ENCODE peak calls at places on chromosomes 3 and 15, in four cellular contexts. One of them, this sample, is unnamed.

GRCh38 chr3:172125053-172125452 is 85.7 kb downstream of the FNDC3B start:
- DNase-seq in neural crest cell: no peak
- DNase-seq in ureter: no peak
- DNase-seq in HL-60: no peak
- DNase-seq in this sample: no peak

GRCh38 chr3:101509811-101510210 is 3.2 kb downstream of the SENP7 start:
- DNase-seq in HL-60: no peak
- DNase-seq in ureter: no peak
- DNase-seq in neural crest cell: no peak
- DNase-seq in this sample: no peak

GRCh38 chr3:171206283-171206682 is 179.8 kb upstream of the SLC2A2 start:
- DNase-seq in neural crest cell: no peak
- DNase-seq in ureter: no peak
- DNase-seq in HL-60: no peak
- DNase-seq in this sample: no peak

GRCh38 chr15:88635343-88635742 is 3.5 kb upstream of the ISG20 start:
- DNase-seq in ureter: no peak
- DNase-seq in neural crest cell: no peak
- DNase-seq in HL-60: no peak
- DNase-seq in this sample: no peak

GRCh38 chr15:35308802-35309201 is 223.7 kb upstream of the NANOGP8 start:
- DNase-seq in neural crest cell: no peak
- DNase-seq in HL-60: no peak
- DNase-seq in ureter: no peak
- DNase-seq in this sample: no peak

GRCh38 chr15:87961851-87962816 is 294.4 kb downstream of the NTRK3 start:
- DNase-seq in HL-60: no peak
- DNase-seq in neural crest cell: no peak
- DNase-seq in ureter: no peak
- DNase-seq in this sample: peak

GRCh38 chr15:74227968-74228722 is 8.0 kb upstream of the CCDC33 start:
- DNase-seq in neural crest cell: no peak
- DNase-seq in ureter: peak
- DNase-seq in HL-60: no peak
- DNase-seq in this sample: no peak

GRCh38 chr3:114899186-114899931 is 247.7 kb downstream of the ZBTB20 start:
- DNase-seq in HL-60: no peak
- DNase-seq in ureter: no peak
- DNase-seq in neural crest cell: no peak
- DNase-seq in this sample: no peak

GRCh38 chr15:67120839-67121540 is 55.6 kb downstream of the SMAD3 start:
- DNase-seq in neural crest cell: no peak
- DNase-seq in ureter: peak
- DNase-seq in HL-60: no peak
- DNase-seq in this sample: no peak

GRCh38 chr3:133479401-133479800 is 79.5 kb downstream of the BFSP2 start:
- DNase-seq in neural crest cell: no peak
- DNase-seq in HL-60: no peak
- DNase-seq in ureter: no peak
- DNase-seq in this sample: no peak

GRCh38 chr3:170802164-170803151 is 67.5 kb downstream of the RPL22L1 start:
- DNase-seq in HL-60: no peak
- DNase-seq in neural crest cell: no peak
- DNase-seq in ureter: no peak
- DNase-seq in this sample: no peak

GRCh38 chr3:15536856-15537255 is 15.3 kb upstream of the COLQ start:
- DNase-seq in HL-60: no peak
- DNase-seq in neural crest cell: no peak
- DNase-seq in ureter: no peak
- DNase-seq in this sample: no peak

GRCh38 chr15:39629906-39630305 is 49.0 kb downstream of the THBS1 start:
- DNase-seq in ureter: no peak
- DNase-seq in HL-60: no peak
- DNase-seq in neural crest cell: no peak
- DNase-seq in this sample: no peak

GRCh38 chr3:135238866-135239434 is 443.9 kb downstream of the EPHB1 start:
- DNase-seq in neural crest cell: no peak
- DNase-seq in ureter: no peak
- DNase-seq in HL-60: no peak
- DNase-seq in this sample: no peak

This sample was measured in GDM1.